ENCODE peak calls at places on chromosomes 7 and 10, in four cellular contexts. Y is choroid plexus epithelial cell, F is fibroblast of the aortic adventitia, P is tibial nerve. G is an unnamed sample.

GRCh38 chr7:96887426-96887825 is 117.9 kb upstream of the DLX6 start:
- DNase-seq in F (no peak), P (no peak), Y (no peak), G (no peak)

GRCh38 chr7:100687261-100687660 is 6.8 kb downstream of the GIGYF1 start:
- DNase-seq in Y (no peak), F (no peak), P (no peak), G (no peak)

GRCh38 chr10:74432841-74433594 is 282.0 kb downstream of the ADK start:
- DNase-seq in F (peak), P (no peak), Y (peak), G (no peak)

GRCh38 chr10:46060706-46061105 is 14.6 kb upstream of the MSMB start:
- DNase-seq in F (no peak), Y (no peak), P (no peak), G (no peak)

GRCh38 chr7:44622342-44623151 is 16.1 kb downstream of the OGDH start:
- DNase-seq in Y (peak), F (no peak), P (no peak), G (no peak)

GRCh38 chr10:124745678-124746077 is 1.5 kb upstream of the FAM53B start:
- DNase-seq in F (peak), Y (peak), P (no peak), G (peak)

GRCh38 chr10:120735773-120736371 is 115.3 kb upstream of the WDR11 start:
- DNase-seq in F (peak), P (no peak), Y (peak), G (peak)

GRCh38 chr10:36621346-36621745 is 504.1 kb upstream of the ANKRD30A start:
- DNase-seq in Y (peak), P (no peak), F (peak), G (no peak)

GRCh38 chr7:131010714-131011436 is 276.9 kb upstream of the KLF14 start:
- DNase-seq in P (no peak), Y (peak), F (peak), G (no peak)

GRCh38 chr7:157576415-157576814 is 239.6 kb downstream of the DNAJB6 start:
- DNase-seq in P (no peak), Y (no peak), F (no peak), G (no peak)

GRCh38 chr7:121605297-121605640 is 209.2 kb upstream of the FAM3C start:
- DNase-seq in F (peak), Y (peak), P (no peak), G (no peak)

GRCh38 chr7:121599887-121600286 is 203.8 kb upstream of the FAM3C start:
- DNase-seq in Y (no peak), F (no peak), P (no peak), G (no peak)

GRCh38 chr7:121604627-121605296 is 208.7 kb upstream of the FAM3C start:
- DNase-seq in Y (peak), P (no peak), F (peak), G (no peak)

GRCh38 chr7:121608785-121609184 is 212.7 kb upstream of the FAM3C start:
- DNase-seq in F (no peak), Y (no peak), P (no peak), G (no peak)

DNA sequence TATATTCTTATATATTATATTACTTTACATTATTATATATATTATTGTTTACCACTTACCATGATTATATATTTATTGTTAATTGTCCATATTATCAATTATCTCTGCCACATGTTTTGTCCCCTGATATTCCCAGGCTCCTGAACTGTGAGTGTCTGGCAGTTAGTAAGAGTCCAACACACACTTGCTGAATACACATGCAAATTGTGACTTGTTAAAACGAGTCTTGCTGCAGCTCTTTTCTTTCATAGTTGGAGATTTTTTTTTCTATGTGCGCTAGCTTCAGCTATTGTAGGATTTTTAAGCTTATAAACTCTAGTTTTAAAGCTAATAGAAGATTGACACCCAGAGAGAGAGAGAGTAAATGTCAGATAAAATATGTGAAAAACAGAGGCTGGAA is 207.8 kb upstream of the FAM3C start:
- DNase-seq in P (no peak), Y (no peak), F (no peak), G (no peak)
- H3K4me3 ChIP-seq in P (no peak), Y (no peak), F (no peak), G (no peak)

GRCh38 chr7:70314221-70314620 is 715.9 kb downstream of the AUTS2 start:
- DNase-seq in P (no peak), F (no peak), Y (no peak), G (no peak)
- H3K4me3 ChIP-seq in P (no peak), F (no peak), Y (no peak), G (no peak)

DNA sequence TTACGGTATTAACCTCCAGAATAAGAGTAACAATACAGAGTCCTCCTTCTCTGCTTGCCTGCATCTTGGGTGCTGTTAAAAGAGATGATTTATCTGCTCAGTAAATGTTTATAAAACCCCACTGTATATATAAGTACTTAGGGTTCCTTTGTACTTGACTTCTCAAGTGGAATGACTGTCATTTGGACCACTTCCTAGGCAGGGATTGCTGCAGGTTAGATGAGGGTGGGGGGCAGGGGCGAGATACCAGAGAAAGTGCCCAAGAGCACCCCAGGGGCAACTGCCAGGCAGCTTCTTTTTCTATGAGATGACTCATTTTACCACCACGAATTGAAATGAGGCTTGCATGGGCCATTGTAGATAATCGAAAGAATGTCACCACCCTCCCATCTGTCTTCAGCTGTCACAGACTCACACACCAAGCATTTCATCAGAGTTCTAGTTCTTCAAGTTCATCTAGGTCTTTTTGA is 421.9 kb upstream of the GALNT17 start:
- DNase-seq in F (peak), Y (no peak), P (no peak), G (peak)
- H3K4me3 ChIP-seq in F (no peak), Y (no peak), P (no peak), G (no peak)

DNA sequence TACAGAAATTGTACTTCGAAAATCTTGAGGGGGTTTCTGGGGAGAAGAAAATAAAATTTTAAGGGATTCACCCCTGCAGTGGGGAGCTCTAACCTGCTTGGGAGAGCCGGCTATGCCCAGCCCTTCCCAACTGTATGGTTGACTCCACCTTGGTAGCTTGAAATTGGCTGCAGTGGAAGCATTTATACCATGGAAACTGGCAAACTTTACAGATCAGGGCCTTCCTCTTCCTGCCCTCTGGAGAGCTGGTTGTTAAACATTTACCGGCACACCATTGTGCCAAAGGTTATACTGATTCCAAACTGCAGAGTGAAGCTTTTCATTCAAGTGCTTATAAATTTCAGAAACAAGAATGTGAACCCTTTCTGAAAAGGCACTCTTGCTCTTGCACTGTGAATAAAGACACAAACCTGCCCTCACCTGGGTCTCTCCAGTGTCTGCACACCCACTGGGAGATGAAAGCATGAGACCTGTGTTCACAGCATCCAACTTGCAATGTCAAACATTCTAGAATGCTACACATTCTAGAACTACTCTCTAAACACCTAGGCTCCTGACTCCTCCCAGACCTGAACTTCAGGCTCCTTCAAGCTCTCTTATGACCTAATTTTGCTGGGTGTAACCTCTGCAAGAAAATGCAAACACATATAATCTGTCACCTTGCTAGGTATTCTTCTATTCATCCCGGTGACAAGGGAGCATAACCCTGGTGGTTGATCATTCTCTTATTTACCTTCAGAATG is 44.7 kb downstream of the ABLIM1 start:
- DNase-seq in F (no peak), P (no peak), Y (no peak), G (no peak)
- H3K4me3 ChIP-seq in F (no peak), P (no peak), Y (no peak), G (no peak)

GRCh38 chr7:152756126-152756525 is 3.4 kb upstream of the ACTR3B start:
- DNase-seq in P (no peak), Y (no peak), F (no peak), G (no peak)

GRCh38 chr7:152759655-152760383 is at the start of gene ACTR3B:
- DNase-seq in Y (peak), P (peak), F (peak), G (peak)

GRCh38 chr7:152762056-152762455 is 2.5 kb downstream of the ACTR3B start:
- DNase-seq in P (no peak), F (peak), Y (peak), G (no peak)

GRCh38 chr7:152761116-152761748 is 1.7 kb downstream of the ACTR3B start:
- DNase-seq in P (no peak), Y (peak), F (peak), G (no peak)

GRCh38 chr7:152760384-152761115 is 998 bp downstream of the ACTR3B start:
- DNase-seq in Y (peak), F (peak), P (no peak), G (no peak)
- H3K4me3 ChIP-seq in Y (peak), F (peak), P (peak), G (peak)

GRCh38 chr10:55979203-55979602 is 381.9 kb downstream of the ZWINT start:
- DNase-seq in F (no peak), Y (no peak), P (no peak), G (no peak)
- H3K4me3 ChIP-seq in F (no peak), Y (no peak), P (no peak), G (no peak)

GRCh38 chr7:103124429-103124979 is 24.4 kb downstream of the NAPEPLD start:
- DNase-seq in P (no peak), F (no peak), Y (no peak), G (no peak)
- H3K4me3 ChIP-seq in P (no peak), F (no peak), Y (no peak), G (no peak)

GRCh38 chr10:83935911-83936310 is 203.4 kb upstream of the GHITM start:
- DNase-seq in P (no peak), Y (no peak), F (no peak), G (no peak)

GRCh38 chr10:83934062-83934461 is 205.2 kb upstream of the GHITM start:
- DNase-seq in P (no peak), F (no peak), Y (no peak), G (no peak)

GRCh38 chr10:83932245-83932644 is 207.1 kb upstream of the GHITM start:
- DNase-seq in P (no peak), Y (no peak), F (no peak), G (no peak)

GRCh38 chr10:83931669-83932068 is 207.6 kb upstream of the GHITM start:
- DNase-seq in Y (no peak), P (no peak), F (no peak), G (no peak)

GRCh38 chr10:83935337-83935736 is 204.0 kb upstream of the GHITM start:
- DNase-seq in P (no peak), F (no peak), Y (no peak), G (no peak)
- H3K4me3 ChIP-seq in P (no peak), F (no peak), Y (no peak), G (no peak)

GRCh38 chr10:93993414-93993781 is 333 bp upstream of the PLCE1 start:
- DNase-seq in P (no peak), Y (no peak), F (no peak), G (no peak)
- H3K4me3 ChIP-seq in P (peak), Y (peak), F (peak), G (no peak)